ENCODE peak calls at places on chromosome 15, in six cellular contexts. One of them, this sample, is unnamed.

GRCh38 chr15:34708422-34708821 is 46.4 kb downstream of the GJD2 start:
- DNase-seq in stomach: no peak
- DNase-seq in heart left ventricle: no peak
- DNase-seq in A673: peak; percentile 52
- DNase-seq in testis: peak; percentile 54
- DNase-seq in mammary epithelial cell: peak; percentile 42
- DNase-seq in this sample: peak; percentile 74

GRCh38 chr15:50977157-50977556 is 68.7 kb downstream of the AP4E1 start:
- DNase-seq in heart left ventricle: no peak
- DNase-seq in mammary epithelial cell: no peak
- DNase-seq in stomach: no peak
- DNase-seq in testis: no peak
- DNase-seq in A673: no peak
- DNase-seq in this sample: no peak

GRCh38 chr15:80034633-80035032 is 24.8 kb upstream of the ZFAND6 start:
- DNase-seq in testis: no peak
- DNase-seq in mammary epithelial cell: no peak
- DNase-seq in stomach: no peak
- DNase-seq in heart left ventricle: no peak
- DNase-seq in A673: no peak
- DNase-seq in this sample: no peak

GRCh38 chr15:31327674-31328424 is 1.2 kb downstream of the KLF13 start:
- DNase-seq in mammary epithelial cell: peak; percentile 28
- DNase-seq in testis: peak; percentile 76
- DNase-seq in A673: peak; percentile 54
- DNase-seq in heart left ventricle: peak; percentile 78
- DNase-seq in stomach: peak; percentile 76
- DNase-seq in this sample: peak; percentile 70

GRCh38 chr15:37788767-37789391 is 145.6 kb upstream of the TMCO5A start:
- DNase-seq in testis: no peak
- DNase-seq in stomach: no peak
- DNase-seq in mammary epithelial cell: no peak
- DNase-seq in A673: no peak
- DNase-seq in heart left ventricle: no peak
- DNase-seq in this sample: no peak

GRCh38 chr15:52745326-52746161 is 44.6 kb downstream of the ONECUT1 start:
- DNase-seq in A673: no peak
- DNase-seq in heart left ventricle: no peak
- DNase-seq in mammary epithelial cell: no peak
- DNase-seq in testis: no peak
- DNase-seq in stomach: no peak
- DNase-seq in this sample: no peak

GRCh38 chr15:33675246-33675645 is 293.1 kb upstream of the CHRM5 start:
- DNase-seq in testis: peak; percentile 46
- DNase-seq in heart left ventricle: no peak
- DNase-seq in mammary epithelial cell: peak; percentile 27
- DNase-seq in A673: peak; percentile 65
- DNase-seq in stomach: no peak
- DNase-seq in this sample: peak; percentile 74

GRCh38 chr15:31200735-31201151 is 99.2 kb upstream of the TRPM1 start:
- DNase-seq in mammary epithelial cell: peak; percentile 36
- DNase-seq in A673: peak; percentile 52
- DNase-seq in heart left ventricle: peak; percentile 83
- DNase-seq in stomach: peak; percentile 85
- DNase-seq in testis: peak; percentile 77
- DNase-seq in this sample: peak; percentile 78

GRCh38 chr15:96117275-96117674 is 213.2 kb upstream of the NR2F2 start:
- DNase-seq in mammary epithelial cell: no peak
- DNase-seq in stomach: no peak
- DNase-seq in A673: no peak
- DNase-seq in heart left ventricle: no peak
- DNase-seq in testis: no peak
- DNase-seq in this sample: no peak

GRCh38 chr15:73951591-73951990 is 25.3 kb downstream of the LOXL1 start:
- DNase-seq in stomach: no peak
- DNase-seq in heart left ventricle: no peak
- DNase-seq in testis: no peak
- DNase-seq in mammary epithelial cell: no peak
- DNase-seq in A673: no peak
- DNase-seq in this sample: no peak

GRCh38 chr15:89096664-89097063 is 8.4 kb downstream of the ABHD2 start:
- DNase-seq in A673: no peak
- DNase-seq in testis: no peak
- DNase-seq in stomach: peak; percentile 43
- DNase-seq in heart left ventricle: no peak
- DNase-seq in mammary epithelial cell: no peak
- DNase-seq in this sample: no peak

GRCh38 chr15:54082836-54083492 is 104.7 kb downstream of the UNC13C start:
- DNase-seq in testis: peak; percentile 22
- DNase-seq in heart left ventricle: no peak
- DNase-seq in mammary epithelial cell: no peak
- DNase-seq in stomach: no peak
- DNase-seq in A673: peak; percentile 37
- DNase-seq in this sample: peak; percentile 2

GRCh38 chr15:73965094-73965729 is 26.9 kb downstream of the STOML1 start:
- DNase-seq in A673: no peak
- DNase-seq in heart left ventricle: peak; percentile 17
- DNase-seq in testis: no peak
- DNase-seq in mammary epithelial cell: no peak
- DNase-seq in stomach: no peak
- DNase-seq in this sample: peak; percentile 56

GRCh38 chr15:66132251-66132816 is 121.2 kb downstream of the MEGF11 start:
- DNase-seq in A673: no peak
- DNase-seq in heart left ventricle: peak; percentile 53
- DNase-seq in testis: no peak
- DNase-seq in stomach: no peak
- DNase-seq in mammary epithelial cell: no peak
- DNase-seq in this sample: no peak

GRCh38 chr15:69718916-69719315 is 266.3 kb downstream of the RPLP1 start:
- DNase-seq in A673: no peak
- DNase-seq in stomach: no peak
- DNase-seq in mammary epithelial cell: no peak
- DNase-seq in heart left ventricle: peak; percentile 27
- DNase-seq in testis: peak; percentile 27
- DNase-seq in this sample: no peak

GRCh38 chr15:32959077-32959476 is 235.4 kb downstream of the FMN1 start:
- DNase-seq in heart left ventricle: no peak
- DNase-seq in A673: no peak
- DNase-seq in stomach: no peak
- DNase-seq in mammary epithelial cell: no peak
- DNase-seq in testis: no peak
- DNase-seq in this sample: no peak

GRCh38 chr15:43748376-43748775 is 2.1 kb downstream of the PDIA3 start:
- DNase-seq in stomach: no peak
- DNase-seq in mammary epithelial cell: peak; percentile 4
- DNase-seq in heart left ventricle: no peak
- DNase-seq in A673: peak; percentile 35
- DNase-seq in testis: no peak
- DNase-seq in this sample: no peak

GRCh38 chr15:68434021-68434420 is 2.1 kb upstream of the ITGA11 start:
- DNase-seq in mammary epithelial cell: no peak
- DNase-seq in A673: no peak
- DNase-seq in testis: no peak
- DNase-seq in stomach: no peak
- DNase-seq in heart left ventricle: peak; percentile 9
- DNase-seq in this sample: no peak

GRCh38 chr15:101118116-101118515 is 133.7 kb downstream of the CHSY1 start:
- DNase-seq in heart left ventricle: no peak
- DNase-seq in stomach: no peak
- DNase-seq in A673: no peak
- DNase-seq in testis: no peak
- DNase-seq in mammary epithelial cell: no peak
- DNase-seq in this sample: no peak

GRCh38 chr15:74403981-74404563 is 29.7 kb downstream of the SEMA7A start:
- DNase-seq in A673: no peak
- DNase-seq in mammary epithelial cell: no peak
- DNase-seq in stomach: no peak
- DNase-seq in heart left ventricle: no peak
- DNase-seq in testis: peak; percentile 70
- DNase-seq in this sample: no peak

GRCh38 chr15:86553116-86553515 is 473.4 kb downstream of the AGBL1 start:
- DNase-seq in stomach: no peak
- DNase-seq in mammary epithelial cell: peak; percentile 26
- DNase-seq in testis: no peak
- DNase-seq in heart left ventricle: no peak
- DNase-seq in A673: no peak
- DNase-seq in this sample: no peak

GRCh38 chr15:57727031-57727430 is 20.5 kb downstream of the POLR2M start:
- DNase-seq in stomach: no peak
- DNase-seq in mammary epithelial cell: peak; percentile 96
- DNase-seq in testis: no peak
- DNase-seq in A673: no peak
- DNase-seq in heart left ventricle: no peak
- DNase-seq in this sample: no peak

GRCh38 chr15:89129123-89129815 is 41.0 kb downstream of the ABHD2 start:
- DNase-seq in testis: peak; percentile 40
- DNase-seq in stomach: peak; percentile 63
- DNase-seq in A673: peak; percentile 43
- DNase-seq in heart left ventricle: no peak
- DNase-seq in mammary epithelial cell: peak; percentile 29
- DNase-seq in this sample: peak; percentile 70

GRCh38 chr15:83842281-83842680 is 188.4 kb downstream of the ADAMTSL3 start:
- DNase-seq in stomach: no peak
- DNase-seq in mammary epithelial cell: no peak
- DNase-seq in testis: no peak
- DNase-seq in A673: no peak
- DNase-seq in heart left ventricle: no peak
- DNase-seq in this sample: no peak

GRCh38 chr15:83835384-83836010 is 181.6 kb downstream of the ADAMTSL3 start:
- DNase-seq in heart left ventricle: no peak
- DNase-seq in stomach: no peak
- DNase-seq in A673: no peak
- DNase-seq in testis: no peak
- DNase-seq in mammary epithelial cell: no peak
- DNase-seq in this sample: no peak

GRCh38 chr15:83833569-83833968 is 179.6 kb downstream of the ADAMTSL3 start:
- DNase-seq in testis: no peak
- DNase-seq in stomach: no peak
- DNase-seq in heart left ventricle: no peak
- DNase-seq in A673: no peak
- DNase-seq in mammary epithelial cell: no peak
- DNase-seq in this sample: no peak

GRCh38 chr15:83838763-83839162 is 184.8 kb downstream of the ADAMTSL3 start:
- DNase-seq in stomach: no peak
- DNase-seq in heart left ventricle: no peak
- DNase-seq in mammary epithelial cell: no peak
- DNase-seq in A673: no peak
- DNase-seq in testis: no peak
- DNase-seq in this sample: no peak

GRCh38 chr15:83837946-83838571 is 184.1 kb downstream of the ADAMTSL3 start:
- DNase-seq in testis: peak; percentile 63
- DNase-seq in heart left ventricle: no peak
- DNase-seq in stomach: peak; percentile 27
- DNase-seq in A673: peak; percentile 76
- DNase-seq in mammary epithelial cell: peak; percentile 26
- DNase-seq in this sample: peak; percentile 66
- H3K4me1 ChIP-seq in testis: no peaks in the 10 kb centered on the region
- H3K4me1 ChIP-seq in heart left ventricle: peaks cover 7% of the 10 kb centered on the region
- H3K4me1 ChIP-seq in stomach: no peaks in the 10 kb centered on the region
- H3K4me1 ChIP-seq in A673: no peaks in the 10 kb centered on the region
- H3K4me1 ChIP-seq in mammary epithelial cell: no peaks in the 10 kb centered on the region
- H3K4me1 ChIP-seq in this sample: no peaks in the 10 kb centered on the region

DNA sequence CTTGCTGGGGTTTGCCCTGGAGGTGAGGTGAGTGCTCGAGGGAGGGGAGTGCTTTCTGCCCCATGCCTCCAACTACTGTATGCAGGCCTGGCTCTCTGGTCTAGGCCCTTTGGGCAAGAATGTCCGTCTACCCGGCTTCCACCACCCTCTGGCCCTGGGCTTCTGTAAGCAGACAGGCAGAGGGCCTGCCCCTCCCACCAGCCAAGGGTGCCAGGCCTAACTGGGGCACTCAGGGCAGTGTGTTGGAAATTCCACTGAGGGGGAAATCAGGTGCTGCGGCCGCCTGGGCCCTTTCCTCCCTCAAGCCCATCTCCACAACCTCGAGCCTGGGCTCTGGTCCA is 9.4 kb downstream of the DLL4 start:
- DNase-seq in A673: no peak
- DNase-seq in stomach: no peak
- DNase-seq in testis: no peak
- DNase-seq in heart left ventricle: no peak
- DNase-seq in mammary epithelial cell: no peak
- DNase-seq in this sample: no peak
- H3K27ac ChIP-seq in A673: no peak overlapping the region
- H3K27ac ChIP-seq in stomach: no peak overlapping the region
- H3K27ac ChIP-seq in testis: no peak overlapping the region
- H3K27ac ChIP-seq in heart left ventricle: peak overlapping the region; percentile 47
- H3K27ac ChIP-seq in mammary epithelial cell: no peak overlapping the region
- H3K27ac ChIP-seq in this sample: no peak overlapping the region

GRCh38 chr15:92801774-92802464 is 98.2 kb upstream of the CHD2 start:
- DNase-seq in heart left ventricle: no peak
- DNase-seq in stomach: no peak
- DNase-seq in mammary epithelial cell: peak; percentile 73
- DNase-seq in A673: no peak
- DNase-seq in testis: no peak
- DNase-seq in this sample: no peak
- H3K4me3 ChIP-seq in heart left ventricle: no peak overlapping the region
- H3K4me3 ChIP-seq in stomach: no peak overlapping the region
- H3K4me3 ChIP-seq in mammary epithelial cell: no peak overlapping the region
- H3K4me3 ChIP-seq in A673: no peak overlapping the region
- H3K4me3 ChIP-seq in testis: no peak overlapping the region
- H3K4me3 ChIP-seq in this sample: no peak overlapping the region

GRCh38 chr15:90422043-90422442 is 34.0 kb downstream of the IQGAP1 start:
- DNase-seq in stomach: no peak
- DNase-seq in mammary epithelial cell: no peak
- DNase-seq in A673: no peak
- DNase-seq in heart left ventricle: no peak
- DNase-seq in testis: no peak
- DNase-seq in this sample: no peak

GRCh38 chr15:90419738-90420487 is 31.9 kb downstream of the IQGAP1 start:
- DNase-seq in heart left ventricle: no peak
- DNase-seq in testis: no peak
- DNase-seq in A673: peak; percentile 72
- DNase-seq in mammary epithelial cell: peak; percentile 78
- DNase-seq in stomach: no peak
- DNase-seq in this sample: no peak

GRCh38 chr15:90419202-90419601 is 31.2 kb downstream of the IQGAP1 start:
- DNase-seq in A673: peak; percentile 50
- DNase-seq in stomach: no peak
- DNase-seq in heart left ventricle: no peak
- DNase-seq in testis: no peak
- DNase-seq in mammary epithelial cell: no peak
- DNase-seq in this sample: no peak

GRCh38 chr15:90421527-90421926 is 33.5 kb downstream of the IQGAP1 start:
- DNase-seq in heart left ventricle: no peak
- DNase-seq in A673: no peak
- DNase-seq in testis: no peak
- DNase-seq in mammary epithelial cell: no peak
- DNase-seq in stomach: no peak
- DNase-seq in this sample: no peak

GRCh38 chr15:90420488-90420850 is 32.4 kb downstream of the IQGAP1 start:
- DNase-seq in mammary epithelial cell: no peak
- DNase-seq in stomach: no peak
- DNase-seq in testis: no peak
- DNase-seq in A673: no peak
- DNase-seq in heart left ventricle: no peak
- DNase-seq in this sample: no peak
- H3K4me1 ChIP-seq in mammary epithelial cell: peaks cover 44% of the 10 kb centered on the region
- H3K4me1 ChIP-seq in stomach: peaks cover 44% of the 10 kb centered on the region
- H3K4me1 ChIP-seq in testis: peaks cover 25% of the 10 kb centered on the region
- H3K4me1 ChIP-seq in A673: peaks cover 37% of the 10 kb centered on the region
- H3K4me1 ChIP-seq in heart left ventricle: peaks cover 80% of the 10 kb centered on the region
- H3K4me1 ChIP-seq in this sample: peaks cover 5% of the 10 kb centered on the region